ENCODE peak calls at places on chromosome 10, in nine cellular contexts. One of them, this sample, is unnamed. For H3K27me3, the result is how much of the 10 kb centered on the place peaks cover.

GRCh38 chr10:4007771-4008170 is 222.8 kb upstream of the KLF6 start:
- DNase-seq in tibial nerve: no peak
- DNase-seq in lower lobe of right lung: no peak
- DNase-seq in gastrocnemius medialis: no peak
- DNase-seq in left ventricle myocardium inferior: no peak
- DNase-seq in iPS DF 6.9: no peak
- DNase-seq in thoracic aorta: no peak
- DNase-seq in thyroid gland: no peak
- DNase-seq in esophagus squamous epithelium: no peak
- DNase-seq in this sample: no peak

GRCh38 chr10:121994429-121994881 is 5.5 kb downstream of the TACC2 start:
- DNase-seq in lower lobe of right lung: no peak
- DNase-seq in gastrocnemius medialis: peak
- DNase-seq in tibial nerve: peak
- DNase-seq in thoracic aorta: no peak
- DNase-seq in iPS DF 6.9: peak
- DNase-seq in left ventricle myocardium inferior: peak
- DNase-seq in thyroid gland: peak
- DNase-seq in esophagus squamous epithelium: no peak
- DNase-seq in this sample: no peak

GRCh38 chr10:77073066-77073960 is 564.3 kb downstream of the KCNMA1 start:
- DNase-seq in lower lobe of right lung: no peak
- DNase-seq in left ventricle myocardium inferior: peak
- DNase-seq in thoracic aorta: no peak
- DNase-seq in esophagus squamous epithelium: no peak
- DNase-seq in thyroid gland: peak
- DNase-seq in iPS DF 6.9: no peak
- DNase-seq in tibial nerve: peak
- DNase-seq in gastrocnemius medialis: peak
- DNase-seq in this sample: no peak

GRCh38 chr10:4294996-4295792 is 510.2 kb upstream of the KLF6 start:
- DNase-seq in thyroid gland: no peak
- DNase-seq in tibial nerve: no peak
- DNase-seq in thoracic aorta: no peak
- DNase-seq in left ventricle myocardium inferior: no peak
- DNase-seq in iPS DF 6.9: no peak
- DNase-seq in esophagus squamous epithelium: no peak
- DNase-seq in lower lobe of right lung: no peak
- DNase-seq in gastrocnemius medialis: no peak
- DNase-seq in this sample: no peak

GRCh38 chr10:61835909-61836232 is 65.6 kb upstream of the ARID5B start:
- DNase-seq in left ventricle myocardium inferior: no peak
- DNase-seq in thyroid gland: no peak
- DNase-seq in lower lobe of right lung: no peak
- DNase-seq in esophagus squamous epithelium: no peak
- DNase-seq in thoracic aorta: no peak
- DNase-seq in tibial nerve: no peak
- DNase-seq in iPS DF 6.9: no peak
- DNase-seq in gastrocnemius medialis: no peak
- DNase-seq in this sample: no peak

GRCh38 chr10:3417096-3417495 is 244.5 kb upstream of the PITRM1 start:
- DNase-seq in tibial nerve: no peak
- DNase-seq in lower lobe of right lung: no peak
- DNase-seq in gastrocnemius medialis: no peak
- DNase-seq in esophagus squamous epithelium: no peak
- DNase-seq in left ventricle myocardium inferior: no peak
- DNase-seq in iPS DF 6.9: no peak
- DNase-seq in thoracic aorta: no peak
- DNase-seq in thyroid gland: no peak
- DNase-seq in this sample: no peak

GRCh38 chr10:44398747-44399477 is 14.0 kb upstream of the CXCL12 start:
- DNase-seq in gastrocnemius medialis: no peak
- DNase-seq in lower lobe of right lung: no peak
- DNase-seq in tibial nerve: no peak
- DNase-seq in thoracic aorta: no peak
- DNase-seq in iPS DF 6.9: no peak
- DNase-seq in left ventricle myocardium inferior: no peak
- DNase-seq in thyroid gland: no peak
- DNase-seq in esophagus squamous epithelium: no peak
- DNase-seq in this sample: no peak

GRCh38 chr10:72276013-72276387 is 2.3 kb downstream of the DDIT4 start:
- DNase-seq in esophagus squamous epithelium: no peak
- DNase-seq in thoracic aorta: no peak
- DNase-seq in lower lobe of right lung: peak
- DNase-seq in gastrocnemius medialis: peak
- DNase-seq in iPS DF 6.9: no peak
- DNase-seq in tibial nerve: no peak
- DNase-seq in thyroid gland: peak
- DNase-seq in left ventricle myocardium inferior: no peak
- DNase-seq in this sample: peak

GRCh38 chr10:71735709-71736569 is 16.4 kb upstream of the C10orf105 start:
- DNase-seq in left ventricle myocardium inferior: no peak
- DNase-seq in gastrocnemius medialis: no peak
- DNase-seq in thoracic aorta: no peak
- DNase-seq in thyroid gland: peak
- DNase-seq in iPS DF 6.9: no peak
- DNase-seq in esophagus squamous epithelium: no peak
- DNase-seq in lower lobe of right lung: no peak
- DNase-seq in tibial nerve: no peak
- DNase-seq in this sample: no peak

GRCh38 chr10:49550563-49550962 is 11.6 kb upstream of the ERCC6 start:
- DNase-seq in thoracic aorta: no peak
- DNase-seq in lower lobe of right lung: no peak
- DNase-seq in left ventricle myocardium inferior: no peak
- DNase-seq in tibial nerve: no peak
- DNase-seq in iPS DF 6.9: no peak
- DNase-seq in thyroid gland: no peak
- DNase-seq in esophagus squamous epithelium: no peak
- DNase-seq in gastrocnemius medialis: no peak
- DNase-seq in this sample: peak

DNA sequence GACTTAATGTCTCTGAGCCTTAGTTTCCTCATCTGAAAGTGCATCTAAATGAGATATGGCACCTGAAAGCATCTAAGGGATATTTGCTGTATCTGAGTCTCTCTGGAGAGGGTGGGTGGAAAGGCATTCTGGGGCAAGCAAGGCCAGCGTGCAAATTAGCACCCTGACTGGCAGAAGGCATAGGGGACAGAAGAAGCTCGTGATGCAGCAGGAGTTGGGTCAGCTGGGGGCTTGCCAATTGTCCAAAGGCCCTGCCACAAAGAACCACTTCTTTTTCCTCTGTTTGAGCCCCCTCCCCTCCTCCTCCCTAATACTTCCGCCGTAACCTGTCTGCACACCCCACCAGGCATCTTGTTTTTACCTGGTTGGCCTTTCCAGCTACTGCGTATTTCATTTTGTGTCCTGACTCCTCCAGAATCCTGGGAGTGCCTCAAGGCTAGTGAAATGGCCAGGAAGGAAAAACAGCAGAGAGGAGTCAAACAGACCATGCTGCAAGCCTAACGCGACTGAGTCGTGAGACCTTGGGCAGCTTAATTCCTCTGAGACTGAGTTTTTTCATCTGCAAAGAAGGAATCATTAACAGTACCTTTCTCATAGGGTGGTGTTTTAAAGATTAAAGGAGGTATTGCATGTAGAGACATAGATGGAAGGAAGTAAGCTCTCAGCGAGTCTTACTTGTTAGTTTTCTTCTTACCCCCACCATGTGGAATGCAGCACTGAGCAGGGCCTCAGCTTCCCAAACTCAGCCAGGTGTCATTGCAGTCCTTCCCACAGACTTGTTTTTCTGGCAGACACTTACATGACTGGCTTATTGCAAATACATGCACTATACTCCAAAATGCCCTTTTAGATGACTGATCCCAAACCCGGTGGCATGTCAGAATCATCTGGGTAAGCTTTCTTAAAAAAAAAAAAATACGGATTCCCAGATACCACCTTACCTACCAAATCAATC is 49.1 kb upstream of the MXI1 start:
- DNase-seq in lower lobe of right lung: no peak
- DNase-seq in thyroid gland: no peak
- DNase-seq in gastrocnemius medialis: no peak
- DNase-seq in esophagus squamous epithelium: no peak
- DNase-seq in thoracic aorta: no peak
- DNase-seq in tibial nerve: no peak
- DNase-seq in iPS DF 6.9: no peak
- DNase-seq in left ventricle myocardium inferior: no peak
- DNase-seq in this sample: no peak
- H3K27me3 ChIP-seq in lower lobe of right lung: under half
- H3K27me3 ChIP-seq in thyroid gland: under half
- H3K27me3 ChIP-seq in gastrocnemius medialis: under half
- H3K27me3 ChIP-seq in esophagus squamous epithelium: under half
- H3K27me3 ChIP-seq in thoracic aorta: under half
- H3K27me3 ChIP-seq in tibial nerve: under half
- H3K27me3 ChIP-seq in iPS DF 6.9: under half
- H3K27me3 ChIP-seq in left ventricle myocardium inferior: under half
- H3K27me3 ChIP-seq in this sample: under half

DNA sequence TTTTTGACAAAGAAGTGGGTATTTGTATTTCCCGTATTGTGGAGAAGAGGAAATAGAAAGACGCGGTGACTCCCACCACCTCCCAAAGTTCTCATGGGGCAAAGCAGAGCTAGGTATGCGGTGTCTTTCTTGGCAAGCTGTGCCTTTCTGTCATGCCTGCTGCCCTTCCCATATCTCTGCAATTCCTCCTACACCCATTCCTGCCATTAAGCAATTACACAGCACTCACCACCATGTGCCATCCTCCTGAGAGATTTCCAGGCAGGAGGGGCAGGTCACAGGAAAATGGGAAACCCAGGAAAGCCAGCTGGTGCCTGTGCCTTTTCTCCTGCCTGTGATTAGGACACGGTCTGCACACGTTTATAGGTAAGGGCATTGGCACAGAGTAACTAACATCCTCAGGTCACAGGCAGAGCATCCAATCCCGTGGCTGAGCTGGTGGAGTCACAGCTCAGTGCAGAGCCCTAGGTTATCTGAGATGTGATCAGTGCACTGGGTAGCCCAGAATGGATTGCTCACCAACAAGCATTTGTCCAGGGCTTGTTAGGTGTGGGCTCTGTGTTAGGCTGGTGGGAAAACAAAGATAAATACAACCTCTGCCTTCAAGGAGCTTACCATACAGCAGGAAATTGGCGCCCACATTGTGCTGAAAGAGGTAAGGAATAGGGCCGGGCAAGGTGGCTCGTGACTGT is 9.4 kb upstream of the CRTAC1 start:
- DNase-seq in iPS DF 6.9: no peak
- DNase-seq in left ventricle myocardium inferior: no peak
- DNase-seq in gastrocnemius medialis: no peak
- DNase-seq in esophagus squamous epithelium: no peak
- DNase-seq in thoracic aorta: no peak
- DNase-seq in thyroid gland: no peak
- DNase-seq in tibial nerve: no peak
- DNase-seq in lower lobe of right lung: no peak
- DNase-seq in this sample: no peak
- H3K27me3 ChIP-seq in iPS DF 6.9: under half
- H3K27me3 ChIP-seq in left ventricle myocardium inferior: half or more
- H3K27me3 ChIP-seq in gastrocnemius medialis: under half
- H3K27me3 ChIP-seq in esophagus squamous epithelium: under half
- H3K27me3 ChIP-seq in thoracic aorta: under half
- H3K27me3 ChIP-seq in thyroid gland: under half
- H3K27me3 ChIP-seq in tibial nerve: under half
- H3K27me3 ChIP-seq in lower lobe of right lung: under half
- H3K27me3 ChIP-seq in this sample: under half

GRCh38 chr10:75397571-75397921 is 4.0 kb downstream of the ZNF503 start:
- DNase-seq in gastrocnemius medialis: no peak
- DNase-seq in tibial nerve: no peak
- DNase-seq in iPS DF 6.9: no peak
- DNase-seq in left ventricle myocardium inferior: peak
- DNase-seq in thoracic aorta: no peak
- DNase-seq in esophagus squamous epithelium: no peak
- DNase-seq in thyroid gland: no peak
- DNase-seq in lower lobe of right lung: no peak
- DNase-seq in this sample: no peak

GRCh38 chr10:75395955-75396860 is 5.4 kb downstream of the ZNF503 start:
- DNase-seq in tibial nerve: no peak
- DNase-seq in thoracic aorta: no peak
- DNase-seq in esophagus squamous epithelium: no peak
- DNase-seq in left ventricle myocardium inferior: peak
- DNase-seq in thyroid gland: peak
- DNase-seq in lower lobe of right lung: peak
- DNase-seq in iPS DF 6.9: no peak
- DNase-seq in gastrocnemius medialis: no peak
- DNase-seq in this sample: no peak

GRCh38 chr10:75398238-75398629 is 3.3 kb downstream of the ZNF503 start:
- DNase-seq in lower lobe of right lung: no peak
- DNase-seq in left ventricle myocardium inferior: no peak
- DNase-seq in iPS DF 6.9: no peak
- DNase-seq in tibial nerve: no peak
- DNase-seq in thyroid gland: no peak
- DNase-seq in thoracic aorta: no peak
- DNase-seq in esophagus squamous epithelium: no peak
- DNase-seq in gastrocnemius medialis: no peak
- DNase-seq in this sample: no peak

GRCh38 chr10:75395171-75395954 is 6.2 kb downstream of the ZNF503 start:
- DNase-seq in esophagus squamous epithelium: no peak
- DNase-seq in iPS DF 6.9: no peak
- DNase-seq in left ventricle myocardium inferior: peak
- DNase-seq in tibial nerve: no peak
- DNase-seq in gastrocnemius medialis: no peak
- DNase-seq in thyroid gland: peak
- DNase-seq in lower lobe of right lung: peak
- DNase-seq in thoracic aorta: no peak
- DNase-seq in this sample: no peak

GRCh38 chr10:75396861-75397570 is 4.5 kb downstream of the ZNF503 start:
- DNase-seq in gastrocnemius medialis: no peak
- DNase-seq in left ventricle myocardium inferior: peak
- DNase-seq in thyroid gland: peak
- DNase-seq in lower lobe of right lung: peak
- DNase-seq in thoracic aorta: no peak
- DNase-seq in tibial nerve: no peak
- DNase-seq in iPS DF 6.9: no peak
- DNase-seq in esophagus squamous epithelium: no peak
- DNase-seq in this sample: no peak
- H3K27me3 ChIP-seq in gastrocnemius medialis: under half
- H3K27me3 ChIP-seq in left ventricle myocardium inferior: under half
- H3K27me3 ChIP-seq in thyroid gland: under half
- H3K27me3 ChIP-seq in lower lobe of right lung: under half
- H3K27me3 ChIP-seq in thoracic aorta: under half
- H3K27me3 ChIP-seq in tibial nerve: under half
- H3K27me3 ChIP-seq in iPS DF 6.9: half or more
- H3K27me3 ChIP-seq in esophagus squamous epithelium: under half
- H3K27me3 ChIP-seq in this sample: under half

DNA sequence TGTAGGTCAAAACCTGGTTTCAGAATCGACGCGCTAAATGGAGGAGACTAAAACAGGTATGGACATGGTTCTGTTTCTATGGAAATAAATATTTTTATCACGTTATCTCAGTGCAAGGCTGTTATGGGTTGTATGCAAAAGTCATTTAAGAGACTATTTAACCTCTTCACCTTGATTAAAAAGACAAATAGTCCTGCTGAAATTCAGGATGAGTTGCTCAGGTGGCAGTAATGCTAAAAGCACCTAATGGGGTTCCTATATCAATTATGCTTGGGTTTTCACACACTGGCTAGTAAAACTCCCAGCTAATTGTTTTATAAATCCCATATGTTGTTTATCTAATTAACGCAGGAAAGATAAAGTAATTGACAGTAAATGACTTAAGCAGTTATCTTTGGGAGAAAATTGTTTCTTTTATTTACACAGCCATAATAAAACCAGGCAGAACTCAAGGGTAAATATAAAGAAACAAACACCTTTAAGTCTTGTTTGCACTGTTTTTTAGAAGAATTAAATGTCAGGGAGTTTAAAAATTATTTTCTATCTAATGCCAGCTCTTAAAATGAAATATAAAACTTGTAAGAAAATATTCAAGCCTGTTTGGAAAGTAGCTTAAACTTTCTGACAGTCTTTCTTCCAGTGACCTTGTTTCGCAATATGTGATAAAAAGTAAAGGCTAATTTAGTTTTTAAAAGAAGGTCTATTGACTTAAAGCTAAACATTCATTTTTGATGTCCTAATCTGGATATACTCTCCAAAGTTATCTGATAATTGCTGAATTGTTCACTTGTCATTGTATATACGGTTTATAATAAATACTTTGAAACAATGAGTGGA is 3.2 kb downstream of the HHEX start:
- DNase-seq in esophagus squamous epithelium: no peak
- DNase-seq in thoracic aorta: no peak
- DNase-seq in tibial nerve: no peak
- DNase-seq in iPS DF 6.9: no peak
- DNase-seq in left ventricle myocardium inferior: no peak
- DNase-seq in lower lobe of right lung: no peak
- DNase-seq in gastrocnemius medialis: no peak
- DNase-seq in thyroid gland: no peak
- DNase-seq in this sample: no peak
- H3K27me3 ChIP-seq in esophagus squamous epithelium: under half
- H3K27me3 ChIP-seq in thoracic aorta: under half
- H3K27me3 ChIP-seq in tibial nerve: half or more
- H3K27me3 ChIP-seq in iPS DF 6.9: half or more
- H3K27me3 ChIP-seq in left ventricle myocardium inferior: half or more
- H3K27me3 ChIP-seq in lower lobe of right lung: under half
- H3K27me3 ChIP-seq in gastrocnemius medialis: half or more
- H3K27me3 ChIP-seq in thyroid gland: under half
- H3K27me3 ChIP-seq in this sample: under half